ENCODE peak calls at places on chromosomes 13 and 19, in ten cellular contexts. O, D, X, V, Y, E, W, C, Q and H are unnamed samples.

GRCh38 chr19:43446746-43447489 is 18.5 kb downstream of the LYPD3 start:
- DNase-seq in V (peak), X (no peak), O (no peak), C (peak), D (peak), E (peak), Q (peak), W (peak), Y (peak), H (peak)

GRCh38 chr19:33040994-33041827 is 23.5 kb downstream of the RHPN2 start:
- DNase-seq in O (peak), E (no peak), X (no peak), Q (peak), C (no peak), D (peak), Y (peak), V (no peak), W (peak), H (peak)

GRCh38 chr13:21696865-21697448 is 26.1 kb downstream of the FGF9 start:
- DNase-seq in O (no peak), Q (no peak), Y (no peak), W (no peak), D (no peak), C (no peak), V (no peak), X (no peak), E (no peak), H (peak)

GRCh38 chr19:42290523-42291436 is 11.2 kb upstream of the PRR19 start:
- DNase-seq in D (peak), E (peak), Y (no peak), Q (no peak), W (no peak), X (no peak), C (no peak), V (no peak), O (no peak), H (no peak)

GRCh38 chr19:35136231-35136630 is 1.4 kb upstream of the LGI4 start:
- DNase-seq in Q (no peak), Y (no peak), O (no peak), V (no peak), C (no peak), E (no peak), X (no peak), D (no peak), W (peak), H (no peak)

GRCh38 chr13:51412431-51412830 is 40.4 kb downstream of the INTS6 start:
- DNase-seq in W (no peak), V (no peak), Y (no peak), D (no peak), O (no peak), Q (no peak), E (no peak), X (no peak), C (no peak), H (no peak)

GRCh38 chr19:52648336-52648990 is 10.3 kb upstream of the ZNF83 start:
- DNase-seq in O (no peak), D (no peak), Y (peak), X (no peak), C (no peak), E (no peak), Q (peak), W (no peak), V (no peak), H (peak)

GRCh38 chr19:45999653-46000121 is 4.4 kb downstream of the CCDC61 start:
- DNase-seq in Q (peak), C (no peak), V (peak), W (no peak), Y (peak), X (no peak), E (no peak), D (no peak), O (no peak), H (peak)

GRCh38 chr13:25901460-25902376 is 150.1 kb downstream of the SHISA2 start:
- DNase-seq in O (peak), Q (peak), C (no peak), V (no peak), W (no peak), D (no peak), X (no peak), Y (peak), E (no peak), H (peak)

GRCh38 chr19:21850636-21851255 is 14.8 kb upstream of the ZNF43 start:
- DNase-seq in Q (no peak), D (no peak), X (no peak), E (no peak), W (no peak), Y (peak), V (no peak), O (no peak), C (no peak), H (no peak)

GRCh38 chr13:32537580-32538233 is 888 bp downstream of the N4BP2L2 start:
- DNase-seq in D (no peak), O (no peak), E (peak), X (no peak), Q (peak), W (peak), Y (no peak), V (peak), C (peak), H (no peak)

GRCh38 chr13:65843314-65843731 is 1386.8 kb downstream of the PCDH9 start:
- DNase-seq in E (no peak), O (no peak), Q (no peak), C (no peak), Y (no peak), D (no peak), W (no peak), V (no peak), X (no peak), H (no peak)

GRCh38 chr13:37617162-37617561 is 18.6 kb upstream of the POSTN start:
- DNase-seq in W (no peak), C (no peak), V (no peak), Y (peak), X (no peak), O (peak), E (no peak), Q (peak), D (no peak), H (peak)

GRCh38 chr13:26186141-26186870 is 35.8 kb downstream of the RNF6 start:
- DNase-seq in E (peak), Q (peak), W (peak), X (peak), C (peak), O (peak), Y (peak), V (peak), D (peak), H (peak)

GRCh38 chr19:54179921-54180452 is 7.0 kb upstream of the TMC4 start:
- DNase-seq in Q (peak), C (no peak), E (no peak), Y (peak), X (no peak), D (no peak), V (no peak), O (peak), W (peak), H (peak)

GRCh38 chr13:52994865-52995264 is 33.7 kb upstream of the OLFM4 start:
- DNase-seq in O (no peak), X (no peak), D (no peak), E (no peak), V (no peak), W (no peak), Q (no peak), Y (no peak), C (no peak), H (no peak)

GRCh38 chr13:71242191-71242590 is 624.8 kb downstream of the DACH1 start:
- DNase-seq in E (no peak), W (no peak), V (no peak), Y (no peak), C (no peak), O (no peak), X (no peak), D (no peak), Q (peak), H (no peak)

GRCh38 chr19:42124386-42124901 is 7.8 kb downstream of the POU2F2 start:
- DNase-seq in E (no peak), C (no peak), D (no peak), W (no peak), O (no peak), Q (no peak), V (no peak), X (no peak), Y (no peak), H (no peak)

GRCh38 chr13:114118086-114118762 is 14.2 kb downstream of the RASA3 start:
- DNase-seq in Q (no peak), W (no peak), D (no peak), V (no peak), C (no peak), X (no peak), Y (no peak), E (no peak), O (no peak), H (no peak)

GRCh38 chr13:52395704-52396103 is 10.3 kb downstream of the THSD1 start:
- DNase-seq in V (no peak), O (no peak), E (no peak), Q (no peak), X (no peak), D (no peak), W (no peak), C (no peak), Y (no peak), H (no peak)

GRCh38 chr19:49073514-49074378 is 1.2 kb upstream of the KCNA7 start:
- DNase-seq in Q (no peak), X (no peak), O (no peak), V (no peak), C (peak), E (no peak), D (peak), W (no peak), Y (peak), H (peak)

GRCh38 chr19:6095760-6096159 is 14.5 kb downstream of the RFX2 start:
- DNase-seq in Q (no peak), C (no peak), O (no peak), Y (no peak), E (no peak), W (no peak), V (no peak), X (no peak), D (no peak), H (no peak)

GRCh38 chr13:110455941-110456340 is 105.6 kb downstream of the RAB20 start:
- DNase-seq in E (peak), V (peak), Q (peak), Y (peak), X (peak), O (peak), W (peak), D (peak), C (peak), H (peak)

GRCh38 chr13:72290962-72291681 is 424.1 kb upstream of the DACH1 start:
- DNase-seq in Q (peak), O (peak), E (no peak), D (no peak), C (no peak), V (no peak), X (no peak), W (no peak), Y (peak), H (peak)

GRCh38 chr13:19845758-19846157 is 17.7 kb downstream of the ZMYM5 start:
- DNase-seq in Y (peak), X (peak), D (peak), V (peak), C (no peak), W (peak), O (peak), E (no peak), Q (peak), H (peak)

GRCh38 chr13:72495681-72496080 is 231.7 kb downstream of the MZT1 start:
- DNase-seq in D (no peak), Y (no peak), O (no peak), Q (no peak), E (no peak), W (no peak), X (no peak), V (no peak), C (no peak), H (no peak)

GRCh38 chr19:39405930-39406655 is 554 bp upstream of the ZFP36 start:
- DNase-seq in W (peak), Y (no peak), C (peak), V (no peak), E (peak), D (no peak), Q (no peak), X (no peak), O (no peak), H (peak)

GRCh38 chr13:113148407-113148806 is 10.0 kb upstream of the PROZ start:
- DNase-seq in V (no peak), D (no peak), X (no peak), Y (no peak), O (no peak), W (no peak), C (no peak), Q (no peak), E (no peak), H (no peak)

GRCh38 chr13:76792680-76793334 is 93.4 kb downstream of the KCTD12 start:
- DNase-seq in W (peak), Q (peak), V (no peak), D (no peak), O (no peak), X (no peak), Y (peak), C (peak), E (no peak), H (peak)

GRCh38 chr19:47518139-47518538 is 3.3 kb upstream of the NAPA start:
- DNase-seq in O (no peak), E (peak), X (no peak), D (no peak), W (no peak), V (no peak), Q (no peak), Y (no peak), C (no peak), H (peak)

GRCh38 chr13:73922728-73923393 is 211.3 kb downstream of the KLF12 start:
- DNase-seq in E (no peak), D (no peak), Y (peak), Q (peak), C (no peak), W (no peak), V (no peak), O (no peak), X (no peak), H (no peak)

GRCh38 chr19:30518965-30519606 is 146.9 kb downstream of the ZNF536 start:
- DNase-seq in X (no peak), Q (no peak), C (no peak), Y (no peak), D (no peak), O (no peak), W (no peak), E (no peak), V (no peak), H (no peak)

GRCh38 chr19:46766569-46767317 is 20.5 kb upstream of the STRN4 start:
- DNase-seq in W (peak), D (no peak), E (peak), O (no peak), Y (no peak), Q (no peak), V (no peak), X (no peak), C (no peak), H (peak)

GRCh38 chr19:28424041-28424440 is 788.9 kb downstream of the UQCRFS1 start:
- DNase-seq in V (no peak), Q (no peak), E (no peak), Y (no peak), W (no peak), X (no peak), O (no peak), C (no peak), D (no peak), H (no peak)

GRCh38 chr19:35002037-35002535 is 2.0 kb downstream of the GRAMD1A start:
- DNase-seq in Y (no peak), X (no peak), C (no peak), D (no peak), V (no peak), W (no peak), Q (no peak), E (no peak), O (no peak), H (no peak)

GRCh38 chr19:40347476-40348124 is 597 bp downstream of the C19orf47 start:
- DNase-seq in W (no peak), C (no peak), Q (no peak), X (no peak), D (no peak), V (no peak), O (no peak), Y (no peak), E (no peak), H (no peak)

GRCh38 chr19:39590265-39590664 is 12.1 kb upstream of the LGALS13 start:
- DNase-seq in E (no peak), Y (peak), W (no peak), C (no peak), D (no peak), O (no peak), V (no peak), X (no peak), Q (peak), H (peak)

GRCh38 chr13:98541701-98542203 is 35.2 kb downstream of the STK24 start:
- DNase-seq in V (no peak), D (no peak), W (no peak), E (no peak), Q (no peak), O (no peak), X (no peak), Y (peak), C (no peak), H (no peak)
- TF ChIP-seq CTCF in V (no peak), D (no peak), W (no peak), E (no peak), Q (no peak), O (peak), X (no peak), Y (peak), C (no peak), H (no peak)

GRCh38 chr13:83881917-83882625 is at the start of gene SLITRK1:
- DNase-seq in Y (peak), X (peak), Q (peak), V (no peak), E (peak), C (no peak), W (no peak), O (peak), D (no peak), H (peak)
- H3K4me3 ChIP-seq in Y (peak), X (peak), Q (peak), V (no peak), E (no peak), C (no peak), W (no peak), O (peak), D (peak), H (peak)

GRCh38 chr19:57410748-57411671 is at the start of gene ZNF17:
- DNase-seq in Y (peak), C (peak), E (peak), D (peak), X (peak), V (peak), W (peak), O (peak), Q (peak), H (peak)

GRCh38 chr19:57403737-57404537 is 7.0 kb upstream of the ZNF17 start:
- DNase-seq in Y (no peak), W (no peak), D (no peak), Q (no peak), O (no peak), X (no peak), E (no peak), V (no peak), C (no peak), H (no peak)

DNA sequence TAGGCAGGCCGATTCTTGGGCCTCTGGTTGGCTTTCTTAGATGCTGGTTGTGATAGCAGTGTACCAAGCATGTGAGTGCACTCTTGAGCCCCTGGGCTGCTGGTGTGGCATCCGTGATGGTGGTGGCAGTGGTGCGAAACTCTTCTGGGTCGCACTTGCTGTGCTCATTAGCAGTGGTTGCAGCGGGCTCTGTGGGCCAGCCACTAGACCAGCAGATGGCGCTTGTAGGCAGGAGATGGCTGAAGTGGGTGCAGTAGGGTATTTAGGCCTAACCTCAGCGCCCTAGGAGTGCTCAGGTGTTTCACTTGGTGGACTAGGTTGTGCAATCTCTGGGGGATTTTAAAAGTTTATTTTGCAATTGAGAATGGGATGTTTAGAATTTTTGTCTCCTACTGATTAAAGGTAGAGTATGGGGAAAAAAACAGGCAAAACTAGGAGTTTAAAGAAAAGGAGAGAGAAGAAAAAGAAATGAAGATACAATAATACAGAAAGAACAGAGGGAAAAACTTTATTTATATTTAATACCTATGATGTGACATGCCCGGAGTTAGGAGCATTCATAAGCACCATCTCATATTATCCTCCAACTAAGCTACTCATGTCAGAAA is 4.3 kb upstream of the ZNF17 start:
- DNase-seq in C (no peak), V (no peak), Y (peak), D (no peak), O (no peak), Q (peak), W (peak), X (peak), E (peak), H (peak)
- TF ChIP-seq CTCF in C (peak), V (no peak), Y (peak), D (peak), O (peak), Q (peak), W (no peak), X (peak), E (peak), H (peak)

GRCh38 chr19:3604227-3604986 is 2.3 kb downstream of the TBXA2R start:
- DNase-seq in V (no peak), Q (no peak), E (no peak), Y (no peak), C (no peak), X (no peak), O (no peak), D (no peak), W (no peak), H (no peak)

GRCh38 chr19:3604987-3605343 is 1.7 kb downstream of the TBXA2R start:
- DNase-seq in Y (no peak), X (no peak), C (no peak), E (peak), W (no peak), O (no peak), D (no peak), Q (no peak), V (no peak), H (no peak)

GRCh38 chr19:3599776-3600183 is 6.9 kb downstream of the TBXA2R start:
- DNase-seq in O (no peak), Q (no peak), Y (no peak), V (no peak), D (peak), X (no peak), W (no peak), E (no peak), C (no peak), H (no peak)

GRCh38 chr19:3603121-3603841 is 3.4 kb downstream of the TBXA2R start:
- DNase-seq in O (no peak), W (no peak), D (no peak), V (no peak), E (no peak), C (no peak), Q (no peak), Y (no peak), X (no peak), H (no peak)

DNA sequence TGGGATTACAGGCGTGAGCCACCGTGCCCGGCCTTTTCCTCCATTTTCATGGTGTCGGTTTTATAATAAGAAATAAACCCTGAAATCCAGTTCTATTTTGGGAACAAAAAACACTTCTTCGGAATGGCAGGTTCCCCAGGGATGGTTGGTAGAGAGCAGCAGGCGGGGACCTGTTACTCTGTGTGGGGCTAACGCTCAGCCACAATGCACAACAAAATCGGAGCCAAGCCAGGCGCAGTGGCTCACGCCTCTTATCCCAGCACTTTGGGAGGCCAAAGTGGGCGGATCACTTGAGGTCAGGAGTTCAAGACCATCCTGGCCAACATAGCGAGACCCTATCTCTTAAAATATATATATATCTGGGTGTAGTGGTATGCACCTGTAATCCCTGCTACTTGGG is 5.7 kb downstream of the TBXA2R start:
- DNase-seq in E (no peak), V (no peak), X (no peak), O (no peak), W (no peak), Y (no peak), C (no peak), D (no peak), Q (no peak), H (no peak)
- H3K4me3 ChIP-seq in E (no peak), V (no peak), X (no peak), O (no peak), W (no peak), Y (no peak), C (no peak), D (no peak), Q (no peak), H (no peak)

DNA sequence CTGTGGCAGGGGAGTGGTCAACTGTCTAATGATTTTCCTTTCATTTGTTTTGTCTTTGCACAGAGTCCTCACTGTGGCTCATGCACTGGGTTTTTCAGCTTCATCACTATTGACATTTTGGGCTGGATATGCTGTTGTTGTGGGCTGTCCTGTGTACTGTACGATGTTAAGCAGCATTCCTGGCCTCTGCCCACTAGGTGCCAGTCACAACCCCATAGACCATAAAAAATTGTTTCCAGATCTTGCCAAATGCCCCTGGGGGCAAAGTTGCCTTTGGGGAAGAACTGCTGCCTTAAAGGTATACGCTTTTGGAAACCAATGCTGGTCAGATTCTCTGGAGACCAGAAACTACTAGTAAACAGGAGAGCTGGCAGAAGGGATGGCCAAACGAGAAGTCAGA is 310.4 kb downstream of the SPRY2 start:
- DNase-seq in X (no peak), C (no peak), W (peak), V (no peak), Y (peak), E (no peak), O (no peak), Q (peak), D (no peak), H (peak)
- TF ChIP-seq CTCF in X (no peak), C (no peak), W (peak), V (no peak), Y (peak), E (no peak), O (peak), Q (peak), D (peak), H (peak)